ENCODE peak calls at places on chromosomes 3 and 15, in ten cellular contexts. M is endodermal cell; P is fibroblast of lung; A is brain microvascular endothelial cell; I is breast epithelium; L is heart left ventricle; F is uterus; J is left ventricle myocardium inferior; N is heart right ventricle; R is CD8-positive, alpha-beta T cell. B is an unnamed sample. For H3K36me3, the result is how much of the 10 kb centered on the place peaks cover.

GRCh38 chr15:92643849-92644815 is 11.4 kb downstream of the FAM174B start:
- DNase-seq in M (peak), P (no peak), A (no peak), I (no peak), L (no peak), F (no peak), J (no peak), N (no peak), R (no peak), B (no peak)

GRCh38 chr3:191330309-191330712 is at the start of gene UTS2B:
- DNase-seq in M (no peak), P (peak), A (peak), I (no peak), L (no peak), F (peak), J (no peak), N (no peak), R (no peak), B (no peak)

GRCh38 chr3:51974963-51975856 is at the start of gene ABHD14A:
- DNase-seq in M (peak), P (peak), A (no peak), I (peak), L (peak), F (peak), J (peak), N (peak), R (peak), B (peak)

GRCh38 chr3:101862453-101863165 is 13.3 kb downstream of the NFKBIZ start:
- DNase-seq in M (no peak), P (no peak), A (no peak), I (no peak), L (no peak), F (no peak), J (no peak), N (no peak), R (no peak), B (no peak)

GRCh38 chr3:169094204-169094603 is 569.3 kb downstream of the MECOM start:
- DNase-seq in M (no peak), P (peak), A (no peak), I (no peak), L (no peak), F (no peak), J (no peak), N (no peak), R (no peak), B (no peak)

GRCh38 chr15:88627463-88627862 is 6.3 kb downstream of the AEN start:
- DNase-seq in M (no peak), P (no peak), A (no peak), I (no peak), L (no peak), F (no peak), J (no peak), N (no peak), R (peak), B (no peak)

GRCh38 chr15:60964527-60964926 is 264.6 kb downstream of the RORA start:
- DNase-seq in M (peak), P (no peak), A (no peak), I (peak), L (no peak), F (no peak), J (no peak), N (no peak), R (no peak), B (peak)

GRCh38 chr3:111874177-111874820 is 15.2 kb downstream of the PHLDB2 start:
- DNase-seq in M (no peak), P (peak), A (peak), I (no peak), L (no peak), F (no peak), J (no peak), N (no peak), R (no peak), B (no peak)

GRCh38 chr3:64342940-64343691 is 117.8 kb upstream of the PRICKLE2 start:
- DNase-seq in M (peak), P (peak), A (peak), I (no peak), L (no peak), F (no peak), J (no peak), N (no peak), R (no peak), B (no peak)

GRCh38 chr15:94607176-94607654 is 375.9 kb downstream of the MCTP2 start:
- DNase-seq in M (no peak), P (no peak), A (no peak), I (no peak), L (peak), F (peak), J (peak), N (peak), R (no peak), B (peak)

GRCh38 chr3:117853923-117854322 is 1144.3 kb downstream of the TUSC7 start:
- DNase-seq in M (no peak), P (peak), A (peak), I (no peak), L (no peak), F (no peak), J (no peak), N (no peak), R (no peak), B (no peak)

GRCh38 chr3:12992629-12993021 is 80.6 kb downstream of the IQSEC1 start:
- DNase-seq in M (no peak), P (no peak), A (no peak), I (no peak), L (no peak), F (no peak), J (peak), N (no peak), R (no peak), B (no peak)

GRCh38 chr15:26070095-26070532 is 207.0 kb upstream of the ATP10A start:
- DNase-seq in M (no peak), P (no peak), A (no peak), I (no peak), L (no peak), F (no peak), J (no peak), N (no peak), R (no peak), B (no peak)

GRCh38 chr3:52431459-52432223 is 13.3 kb downstream of the SEMA3G start:
- DNase-seq in M (peak), P (no peak), A (no peak), I (peak), L (peak), F (peak), J (peak), N (no peak), R (no peak), B (no peak)

GRCh38 chr3:162774613-162775100 is 1278.0 kb downstream of the OTOL1 start:
- DNase-seq in M (no peak), P (no peak), A (no peak), I (no peak), L (no peak), F (no peak), J (no peak), N (no peak), R (no peak), B (no peak)

GRCh38 chr3:14834807-14835466 is 16.2 kb downstream of the FGD5 start:
- DNase-seq in M (no peak), P (no peak), A (no peak), I (no peak), L (no peak), F (no peak), J (no peak), N (no peak), R (no peak), B (no peak)

GRCh38 chr15:90813796-90814192 is 54.6 kb upstream of the FURIN start:
- DNase-seq in M (peak), P (no peak), A (no peak), I (no peak), L (no peak), F (no peak), J (no peak), N (no peak), R (no peak), B (no peak)

GRCh38 chr15:90035835-90036220 is 34.7 kb downstream of the ZNF710 start:
- DNase-seq in M (no peak), P (no peak), A (no peak), I (no peak), L (peak), F (no peak), J (no peak), N (no peak), R (no peak), B (peak)

GRCh38 chr15:60328852-60329443 is 68.8 kb downstream of the ANXA2 start:
- DNase-seq in M (peak), P (no peak), A (peak), I (no peak), L (no peak), F (no peak), J (no peak), N (no peak), R (no peak), B (no peak)

GRCh38 chr15:94509259-94509658 is 277.9 kb downstream of the MCTP2 start:
- DNase-seq in M (no peak), P (no peak), A (no peak), I (no peak), L (no peak), F (no peak), J (no peak), N (no peak), R (no peak), B (no peak)

GRCh38 chr3:193826126-193826795 is 233.3 kb downstream of the OPA1 start:
- DNase-seq in M (peak), P (peak), A (peak), I (no peak), L (peak), F (no peak), J (no peak), N (no peak), R (no peak), B (peak)

GRCh38 chr3:50327943-50328691 is at the start of gene TUSC2:
- DNase-seq in M (peak), P (peak), A (peak), I (peak), L (peak), F (peak), J (peak), N (peak), R (peak), B (peak)

GRCh38 chr15:79897701-79898113 is 893 bp upstream of the MTHFS start:
- DNase-seq in M (no peak), P (no peak), A (no peak), I (no peak), L (no peak), F (no peak), J (no peak), N (no peak), R (no peak), B (no peak)

GRCh38 chr3:11470031-11470853 is 173.5 kb downstream of the VGLL4 start:
- DNase-seq in M (no peak), P (no peak), A (no peak), I (no peak), L (no peak), F (no peak), J (no peak), N (no peak), R (no peak), B (no peak)

GRCh38 chr15:49538520-49538919 is 82.1 kb downstream of the FAM227B start:
- DNase-seq in M (no peak), P (no peak), A (no peak), I (no peak), L (no peak), F (no peak), J (no peak), N (no peak), R (no peak), B (no peak)

GRCh38 chr3:14263317-14264005 is 84.8 kb downstream of the LSM3 start:
- DNase-seq in M (peak), P (no peak), A (no peak), I (no peak), L (no peak), F (no peak), J (no peak), N (no peak), R (no peak), B (no peak)

GRCh38 chr3:49568965-49569364 is 14.7 kb downstream of the BSN start:
- DNase-seq in M (no peak), P (no peak), A (no peak), I (no peak), L (no peak), F (no peak), J (no peak), N (no peak), R (no peak), B (no peak)

GRCh38 chr15:56371495-56372147 is 6.4 kb downstream of the TEX9 start:
- DNase-seq in M (no peak), P (no peak), A (no peak), I (no peak), L (no peak), F (no peak), J (no peak), N (no peak), R (no peak), B (no peak)

GRCh38 chr3:189824629-189825312 is 193.6 kb downstream of the TP63 start:
- DNase-seq in M (no peak), P (peak), A (peak), I (no peak), L (peak), F (peak), J (no peak), N (no peak), R (no peak), B (no peak)

GRCh38 chr3:191240432-191240831 is 41.4 kb downstream of the OSTN start:
- DNase-seq in M (no peak), P (no peak), A (no peak), I (no peak), L (no peak), F (no peak), J (no peak), N (no peak), R (no peak), B (no peak)

GRCh38 chr3:105367063-105367405 is 325 bp downstream of the ALCAM start:
- DNase-seq in M (no peak), P (no peak), A (no peak), I (no peak), L (peak), F (no peak), J (no peak), N (peak), R (no peak), B (no peak)

GRCh38 chr15:63047792-63048114 is 5.2 kb downstream of the TPM1 start:
- DNase-seq in M (no peak), P (no peak), A (no peak), I (no peak), L (no peak), F (no peak), J (no peak), N (no peak), R (no peak), B (no peak)
- H3K36me3 ChIP-seq in M (half or more), P (under half), A (half or more), I (under half), L (under half), F (under half), J (half or more), N (under half), R (under half), B (under half)

DNA sequence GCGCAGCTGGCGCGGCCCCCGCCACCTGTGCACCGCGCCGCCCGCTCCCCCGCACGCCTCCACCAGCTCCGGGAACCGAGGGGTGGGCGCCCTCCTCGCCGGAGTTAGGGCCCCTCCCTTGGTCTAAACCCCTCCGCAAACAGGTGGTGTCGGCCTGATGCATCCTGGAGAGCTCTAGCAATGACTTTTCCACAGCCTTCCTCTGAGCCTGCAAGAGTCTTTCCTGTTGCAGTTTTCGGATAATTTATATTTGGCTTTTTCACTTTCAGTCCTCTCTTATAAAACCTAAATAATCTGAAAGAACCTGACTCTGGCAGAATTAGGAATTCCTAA is 334 bp upstream of the IGSF11 start:
- DNase-seq in M (no peak), P (no peak), A (no peak), I (no peak), L (no peak), F (no peak), J (no peak), N (no peak), R (no peak), B (no peak)
- TF ChIP-seq CTCF in M (no peak), P (no peak), A (no peak), I (no peak), L (no peak), F (no peak), J (peak), N (no peak), R (peak), B (no peak)

DNA sequence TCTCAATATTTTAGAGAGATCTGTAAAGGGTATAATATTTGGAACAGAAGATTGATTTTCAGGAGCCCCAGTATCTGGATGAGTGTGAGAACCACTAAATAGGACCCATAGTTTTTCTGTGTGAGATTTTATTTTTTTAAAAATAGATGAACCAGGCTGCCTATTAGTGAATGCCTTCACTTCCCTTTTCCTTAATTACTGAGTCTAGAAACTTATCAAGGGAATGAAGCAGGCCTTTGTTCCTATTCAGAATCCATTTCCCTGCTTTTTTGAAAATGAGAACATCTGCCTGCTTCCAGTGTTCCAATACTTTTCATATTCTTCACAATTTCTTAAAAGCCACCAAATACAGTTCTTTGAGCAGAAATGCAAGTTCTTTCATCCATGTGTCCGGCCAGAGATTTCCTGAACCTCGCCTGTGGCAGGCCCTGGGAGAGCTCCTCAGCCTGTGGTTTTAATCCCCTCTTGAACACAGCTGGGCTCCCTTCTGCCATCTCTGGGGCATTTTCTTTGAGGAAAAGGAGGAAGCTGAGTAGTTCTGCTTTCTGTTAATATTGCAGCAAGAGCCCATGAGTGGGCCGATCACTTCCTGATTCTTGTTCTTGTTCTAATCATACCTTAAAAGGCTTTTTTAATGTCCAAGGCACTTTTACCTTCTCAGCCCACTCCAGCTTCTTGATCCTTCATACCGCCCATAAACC is 4.7 kb downstream of the EHD4 start:
- DNase-seq in M (peak), P (peak), A (peak), I (peak), L (peak), F (no peak), J (no peak), N (no peak), R (no peak), B (no peak)
- H3K27ac ChIP-seq in M (no peak), P (peak), A (peak), I (peak), L (peak), F (peak), J (peak), N (peak), R (no peak), B (peak)

GRCh38 chr15:52620496-52620895 is 51.7 kb upstream of the ARPP19 start:
- DNase-seq in M (no peak), P (no peak), A (no peak), I (no peak), L (no peak), F (no peak), J (no peak), N (no peak), R (no peak), B (no peak)
- H3K36me3 ChIP-seq in M (under half), P (under half), A (under half), I (under half), L (half or more), F (under half), J (half or more), N (under half), R (under half), B (half or more)

DNA sequence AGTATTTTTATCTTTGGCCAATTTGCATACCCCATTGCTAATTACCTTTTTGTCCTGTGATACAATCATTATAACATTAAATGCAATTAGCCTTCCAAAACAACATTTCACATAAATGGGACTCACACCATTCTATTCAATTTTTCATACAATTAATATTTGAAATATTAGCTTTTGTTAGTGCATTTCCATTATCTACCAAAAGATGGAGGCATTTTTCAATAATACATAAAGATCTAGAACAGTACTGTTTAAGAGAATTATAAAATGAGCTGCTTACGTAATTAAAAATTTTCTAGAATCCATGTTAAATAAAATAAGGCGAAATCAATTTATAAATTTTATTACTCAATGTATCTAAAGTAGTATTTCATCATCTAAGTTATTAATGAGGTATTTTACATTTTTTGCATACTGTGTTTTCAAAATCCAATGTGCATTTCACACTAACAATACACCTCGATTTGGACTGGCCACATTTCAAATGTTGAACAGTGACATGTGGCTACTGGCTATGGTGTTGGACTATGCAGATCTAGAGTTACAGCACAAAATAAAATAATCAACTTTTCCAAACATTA is 74.3 kb downstream of the TJP1 start:
- DNase-seq in M (no peak), P (no peak), A (no peak), I (no peak), L (no peak), F (no peak), J (no peak), N (no peak), R (no peak), B (no peak)
- TF ChIP-seq CTCF in M (no peak), P (no peak), A (peak), I (peak), L (peak), F (peak), J (peak), N (peak), R (peak), B (peak)

DNA sequence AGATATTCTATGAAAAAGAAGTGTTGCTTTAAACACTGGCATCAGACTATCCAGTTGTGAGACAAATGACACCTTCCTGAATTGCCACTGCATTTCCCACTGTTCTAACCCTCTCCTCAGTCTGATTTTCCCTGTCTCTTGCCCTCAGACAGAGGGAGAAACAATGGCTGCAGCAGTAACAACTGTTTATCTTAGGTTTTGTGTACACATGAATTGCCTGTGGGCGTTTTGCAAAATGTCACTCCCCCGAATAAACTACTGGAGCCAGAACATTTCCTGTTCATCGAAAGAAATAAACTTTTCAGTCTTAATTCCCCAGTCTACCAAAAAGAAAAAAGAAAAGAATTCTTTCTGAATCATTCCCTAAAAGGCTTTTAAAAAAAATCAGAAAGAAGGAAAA is 155.1 kb downstream of the MAGI1 start:
- DNase-seq in M (no peak), P (peak), A (no peak), I (no peak), L (no peak), F (no peak), J (no peak), N (no peak), R (no peak), B (no peak)
- H3K27ac ChIP-seq in M (no peak), P (no peak), A (no peak), I (peak), L (no peak), F (no peak), J (no peak), N (no peak), R (no peak), B (no peak)

GRCh38 chr3:130975251-130975650 is 51.4 kb downstream of the ASTE1 start:
- DNase-seq in M (no peak), P (no peak), A (no peak), I (no peak), L (no peak), F (no peak), J (no peak), N (no peak), R (no peak), B (no peak)
- H3K36me3 ChIP-seq in M (under half), P (under half), A (under half), I (under half), L (under half), F (under half), J (half or more), N (under half), R (under half), B (under half)

GRCh38 chr15:44536962-44537727 is at the start of gene EIF3J:
- DNase-seq in M (peak), P (peak), A (peak), I (peak), L (peak), F (peak), J (peak), N (peak), R (peak), B (peak)

GRCh38 chr15:44535092-44535491 is 1.9 kb upstream of the EIF3J start:
- DNase-seq in M (no peak), P (no peak), A (no peak), I (no peak), L (no peak), F (no peak), J (no peak), N (no peak), R (no peak), B (no peak)

GRCh38 chr15:44537728-44538240 is 837 bp downstream of the EIF3J start:
- DNase-seq in M (no peak), P (peak), A (peak), I (no peak), L (no peak), F (no peak), J (no peak), N (no peak), R (no peak), B (no peak)

GRCh38 chr15:44535509-44536297 is 1.2 kb upstream of the EIF3J start:
- DNase-seq in M (peak), P (no peak), A (no peak), I (no peak), L (no peak), F (peak), J (no peak), N (no peak), R (no peak), B (no peak)

GRCh38 chr15:44536298-44536961 is 517 bp upstream of the EIF3J start:
- DNase-seq in M (peak), P (peak), A (no peak), I (peak), L (peak), F (no peak), J (peak), N (peak), R (no peak), B (peak)
- TF ChIP-seq CTCF in M (peak), P (peak), A (peak), I (peak), L (peak), F (peak), J (peak), N (peak), R (peak), B (peak)

GRCh38 chr3:134959516-134959915 is 164.5 kb downstream of the EPHB1 start:
- DNase-seq in M (peak), P (no peak), A (no peak), I (no peak), L (no peak), F (no peak), J (no peak), N (no peak), R (no peak), B (no peak)
- H3K27ac ChIP-seq in M (no peak), P (no peak), A (no peak), I (no peak), L (no peak), F (no peak), J (no peak), N (no peak), R (no peak), B (no peak)